ENCODE peak calls at places on chromosomes 12 and 14, in eight cellular contexts. One of them, this sample, is unnamed.

GRCh38 chr12:129844662-129845061 is 59.2 kb downstream of the TMEM132D start:
- DNase-seq in heart left ventricle: no peak
- DNase-seq in fibroblast of mammary gland: no peak
- DNase-seq in IMR-90: no peak
- DNase-seq in Calu3: no peak
- DNase-seq in upper lobe of right lung: no peak
- DNase-seq in CD8-positive, alpha-beta T cell: no peak
- DNase-seq in ovary: no peak
- DNase-seq in this sample: no peak

GRCh38 chr12:32508626-32509025 is 109.3 kb downstream of the FGD4 start:
- DNase-seq in upper lobe of right lung: no peak
- DNase-seq in ovary: no peak
- DNase-seq in heart left ventricle: no peak
- DNase-seq in CD8-positive, alpha-beta T cell: no peak
- DNase-seq in IMR-90: no peak
- DNase-seq in Calu3: no peak
- DNase-seq in fibroblast of mammary gland: no peak
- DNase-seq in this sample: no peak

GRCh38 chr12:95733156-95733825 is 57.3 kb downstream of the NTN4 start:
- DNase-seq in ovary: no peak
- DNase-seq in Calu3: no peak
- DNase-seq in fibroblast of mammary gland: peak; percentile 84
- DNase-seq in IMR-90: peak; percentile 95
- DNase-seq in heart left ventricle: no peak
- DNase-seq in CD8-positive, alpha-beta T cell: no peak
- DNase-seq in upper lobe of right lung: no peak
- DNase-seq in this sample: no peak

GRCh38 chr14:36973806-36974442 is 198.5 kb downstream of the SLC25A21 start:
- DNase-seq in ovary: no peak
- DNase-seq in CD8-positive, alpha-beta T cell: no peak
- DNase-seq in heart left ventricle: no peak
- DNase-seq in Calu3: no peak
- DNase-seq in IMR-90: peak; percentile 83
- DNase-seq in upper lobe of right lung: no peak
- DNase-seq in fibroblast of mammary gland: peak; percentile 73
- DNase-seq in this sample: no peak

GRCh38 chr14:53723221-53723620 is 233.4 kb downstream of the BMP4 start:
- DNase-seq in ovary: no peak
- DNase-seq in Calu3: no peak
- DNase-seq in fibroblast of mammary gland: no peak
- DNase-seq in IMR-90: no peak
- DNase-seq in upper lobe of right lung: no peak
- DNase-seq in heart left ventricle: no peak
- DNase-seq in CD8-positive, alpha-beta T cell: no peak
- DNase-seq in this sample: no peak

GRCh38 chr14:96538663-96539317 is 36.6 kb downstream of the PAPOLA start:
- DNase-seq in fibroblast of mammary gland: peak; percentile 7
- DNase-seq in upper lobe of right lung: no peak
- DNase-seq in Calu3: no peak
- DNase-seq in ovary: no peak
- DNase-seq in IMR-90: peak; percentile 14
- DNase-seq in CD8-positive, alpha-beta T cell: no peak
- DNase-seq in heart left ventricle: no peak
- DNase-seq in this sample: no peak

GRCh38 chr12:19689801-19690472 is 250.6 kb downstream of the AEBP2 start:
- DNase-seq in Calu3: peak; percentile 33
- DNase-seq in fibroblast of mammary gland: no peak
- DNase-seq in ovary: no peak
- DNase-seq in IMR-90: no peak
- DNase-seq in upper lobe of right lung: no peak
- DNase-seq in heart left ventricle: no peak
- DNase-seq in CD8-positive, alpha-beta T cell: no peak
- DNase-seq in this sample: no peak

GRCh38 chr12:10392394-10392930 is 2.6 kb upstream of the KLRK1 start:
- DNase-seq in fibroblast of mammary gland: peak; percentile 94
- DNase-seq in upper lobe of right lung: no peak
- DNase-seq in CD8-positive, alpha-beta T cell: peak; percentile 51
- DNase-seq in IMR-90: peak; percentile 67
- DNase-seq in Calu3: peak; percentile 38
- DNase-seq in heart left ventricle: no peak
- DNase-seq in ovary: no peak
- DNase-seq in this sample: no peak

GRCh38 chr12:79983969-79984629 is 49.2 kb upstream of the PPP1R12A start:
- DNase-seq in fibroblast of mammary gland: peak; percentile 69
- DNase-seq in Calu3: no peak
- DNase-seq in upper lobe of right lung: no peak
- DNase-seq in ovary: no peak
- DNase-seq in IMR-90: peak; percentile 48
- DNase-seq in CD8-positive, alpha-beta T cell: no peak
- DNase-seq in heart left ventricle: no peak
- DNase-seq in this sample: no peak

GRCh38 chr12:54287316-54288157 is 7.0 kb downstream of the HNRNPA1 start:
- DNase-seq in IMR-90: no peak
- DNase-seq in upper lobe of right lung: no peak
- DNase-seq in heart left ventricle: no peak
- DNase-seq in Calu3: no peak
- DNase-seq in fibroblast of mammary gland: no peak
- DNase-seq in ovary: no peak
- DNase-seq in CD8-positive, alpha-beta T cell: no peak
- DNase-seq in this sample: no peak

GRCh38 chr12:45215419-45216296 is at the start of gene ANO6:
- DNase-seq in Calu3: peak; percentile 73
- DNase-seq in ovary: peak; percentile 90
- DNase-seq in fibroblast of mammary gland: peak; percentile 80
- DNase-seq in CD8-positive, alpha-beta T cell: peak; percentile 79
- DNase-seq in heart left ventricle: peak; percentile 94
- DNase-seq in upper lobe of right lung: peak; percentile 93
- DNase-seq in IMR-90: peak; percentile 84
- DNase-seq in this sample: peak; percentile 79
- TF ChIP-seq CTCF in Calu3: no peak
- TF ChIP-seq CTCF in ovary: no peak
- TF ChIP-seq CTCF in fibroblast of mammary gland: peak; percentile 32
- TF ChIP-seq CTCF in CD8-positive, alpha-beta T cell: no peak
- TF ChIP-seq CTCF in heart left ventricle: peak; percentile 28
- TF ChIP-seq CTCF in upper lobe of right lung: no peak
- TF ChIP-seq CTCF in IMR-90: peak; percentile 42
- TF ChIP-seq CTCF in this sample: peak; percentile 50

GRCh38 chr12:113957627-113958026 is 8.5 kb downstream of the RBM19 start:
- DNase-seq in IMR-90: no peak
- DNase-seq in CD8-positive, alpha-beta T cell: no peak
- DNase-seq in heart left ventricle: no peak
- DNase-seq in Calu3: no peak
- DNase-seq in fibroblast of mammary gland: no peak
- DNase-seq in ovary: no peak
- DNase-seq in upper lobe of right lung: no peak
- DNase-seq in this sample: no peak

GRCh38 chr12:113954547-113954946 is 11.6 kb downstream of the RBM19 start:
- DNase-seq in ovary: no peak
- DNase-seq in heart left ventricle: no peak
- DNase-seq in Calu3: no peak
- DNase-seq in upper lobe of right lung: no peak
- DNase-seq in IMR-90: no peak
- DNase-seq in fibroblast of mammary gland: no peak
- DNase-seq in CD8-positive, alpha-beta T cell: no peak
- DNase-seq in this sample: no peak

GRCh38 chr12:113958108-113958507 is 8.0 kb downstream of the RBM19 start:
- DNase-seq in heart left ventricle: no peak
- DNase-seq in CD8-positive, alpha-beta T cell: no peak
- DNase-seq in fibroblast of mammary gland: no peak
- DNase-seq in ovary: no peak
- DNase-seq in upper lobe of right lung: no peak
- DNase-seq in Calu3: no peak
- DNase-seq in IMR-90: no peak
- DNase-seq in this sample: no peak

GRCh38 chr12:113959096-113959495 is 7.0 kb downstream of the RBM19 start:
- DNase-seq in CD8-positive, alpha-beta T cell: no peak
- DNase-seq in fibroblast of mammary gland: no peak
- DNase-seq in upper lobe of right lung: no peak
- DNase-seq in heart left ventricle: no peak
- DNase-seq in Calu3: no peak
- DNase-seq in IMR-90: no peak
- DNase-seq in ovary: no peak
- DNase-seq in this sample: no peak

GRCh38 chr12:113955109-113955970 is 10.8 kb downstream of the RBM19 start:
- DNase-seq in heart left ventricle: no peak
- DNase-seq in upper lobe of right lung: no peak
- DNase-seq in CD8-positive, alpha-beta T cell: no peak
- DNase-seq in fibroblast of mammary gland: peak; percentile 17
- DNase-seq in IMR-90: peak; percentile 7
- DNase-seq in ovary: no peak
- DNase-seq in Calu3: peak; percentile 81
- DNase-seq in this sample: peak; percentile 28
- TF ChIP-seq CTCF in heart left ventricle: no peak
- TF ChIP-seq CTCF in upper lobe of right lung: peak; percentile 17
- TF ChIP-seq CTCF in CD8-positive, alpha-beta T cell: no peak
- TF ChIP-seq CTCF in fibroblast of mammary gland: peak; percentile 45
- TF ChIP-seq CTCF in IMR-90: peak; percentile 46
- TF ChIP-seq CTCF in ovary: no peak
- TF ChIP-seq CTCF in Calu3: peak; percentile 84
- TF ChIP-seq CTCF in this sample: peak; percentile 58

GRCh38 chr14:77032854-77033621 is 4.5 kb upstream of the IRF2BPL start:
- DNase-seq in ovary: peak; percentile 95
- DNase-seq in CD8-positive, alpha-beta T cell: peak; percentile 79
- DNase-seq in IMR-90: peak; percentile 98
- DNase-seq in fibroblast of mammary gland: peak; percentile 99
- DNase-seq in Calu3: peak; percentile 85
- DNase-seq in heart left ventricle: peak; percentile 94
- DNase-seq in upper lobe of right lung: peak; percentile 95
- DNase-seq in this sample: peak; percentile 64
- TF ChIP-seq CTCF in ovary: no peak
- TF ChIP-seq CTCF in CD8-positive, alpha-beta T cell: no peak
- TF ChIP-seq CTCF in IMR-90: peak; percentile 16
- TF ChIP-seq CTCF in fibroblast of mammary gland: no peak
- TF ChIP-seq CTCF in Calu3: no peak
- TF ChIP-seq CTCF in heart left ventricle: peak; percentile 41
- TF ChIP-seq CTCF in upper lobe of right lung: no peak
- TF ChIP-seq CTCF in this sample: no peak

DNA sequence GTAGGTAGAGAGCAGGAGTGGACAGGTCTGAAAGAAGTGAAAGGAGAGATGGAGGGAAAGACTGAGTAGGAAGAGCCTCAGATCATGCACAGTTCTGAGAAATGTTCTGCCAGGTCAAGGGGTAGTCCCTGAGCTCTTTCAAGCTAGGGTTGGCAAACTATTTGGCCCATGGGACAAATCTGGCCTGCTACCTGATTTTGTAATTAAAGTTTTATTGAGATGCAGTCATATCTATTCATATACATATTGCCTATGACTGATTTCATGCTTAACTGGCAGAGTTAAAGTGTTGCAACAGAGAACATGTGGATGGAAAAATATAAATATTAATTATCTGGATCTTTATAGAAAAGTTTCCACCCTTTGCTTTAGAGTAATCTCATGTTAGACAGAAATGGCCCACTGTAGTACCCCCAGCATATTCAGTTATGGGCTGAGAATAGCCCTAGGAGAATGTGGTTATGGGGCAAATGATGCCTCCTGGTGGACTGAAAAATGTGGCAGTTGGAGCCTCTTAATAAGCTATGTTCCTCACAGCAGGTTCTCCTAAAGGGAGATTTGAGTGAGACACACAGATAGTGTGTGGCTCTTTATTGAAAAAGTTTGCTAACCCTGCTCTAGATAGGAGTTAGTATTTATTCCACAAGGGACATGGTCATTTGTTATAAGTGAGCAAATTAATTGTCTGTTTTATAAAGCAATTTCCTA is 476.9 kb downstream of the LRIG3 start:
- DNase-seq in Calu3: peak; percentile 48
- DNase-seq in heart left ventricle: no peak
- DNase-seq in upper lobe of right lung: no peak
- DNase-seq in CD8-positive, alpha-beta T cell: no peak
- DNase-seq in IMR-90: peak; percentile 13
- DNase-seq in fibroblast of mammary gland: peak; percentile 58
- DNase-seq in ovary: no peak
- DNase-seq in this sample: no peak
- TF ChIP-seq CTCF in Calu3: peak; percentile 45
- TF ChIP-seq CTCF in heart left ventricle: peak; percentile 53
- TF ChIP-seq CTCF in upper lobe of right lung: peak; percentile 27
- TF ChIP-seq CTCF in CD8-positive, alpha-beta T cell: no peak
- TF ChIP-seq CTCF in IMR-90: peak; percentile 44
- TF ChIP-seq CTCF in fibroblast of mammary gland: peak; percentile 68
- TF ChIP-seq CTCF in ovary: no peak
- TF ChIP-seq CTCF in this sample: peak; percentile 51

This sample was measured in neural crest cell.